ENCODE peak calls at places on chromosomes 1 and 21, in six cellular contexts. J is caudate nucleus; T is D341Med; Q is T1000; H is central memory CD4-positive, alpha-beta T cell; P is activated T-cell treated with anti-CD3 and anti-CD28 coated beads for 4 hours. E is an unnamed sample.

GRCh38 chr1:22490309-22490708 is 38.7 kb downstream of the ZBTB40 start:
- DNase-seq in H (no peak), Q (no peak), P (no peak), J (no peak), T (no peak), E (peak)

GRCh38 chr1:160416369-160416768 is 16.0 kb downstream of the VANGL2 start:
- DNase-seq in Q (no peak), H (no peak), P (no peak), J (no peak), T (peak), E (peak)

GRCh38 chr1:248858096-248858890 is 592 bp downstream of the ZNF692 start:
- DNase-seq in H (no peak), P (no peak), J (no peak), Q (peak), T (peak), E (peak)

GRCh38 chr1:8431028-8431427 is 113.1 kb downstream of the SLC45A1 start:
- DNase-seq in P (no peak), T (no peak), H (peak), Q (no peak), J (no peak), E (no peak)

GRCh38 chr21:45465105-45465504 is 60.1 kb downstream of the COL18A1 start:
- DNase-seq in Q (no peak), P (no peak), J (no peak), T (no peak), H (no peak), E (no peak)

GRCh38 chr1:85258536-85259117 is 835 bp downstream of the C1orf52 start:
- DNase-seq in Q (no peak), T (no peak), P (no peak), J (no peak), H (no peak), E (no peak)

GRCh38 chr1:118773656-118774055 is 214.5 kb downstream of the TBX15 start:
- DNase-seq in P (no peak), H (no peak), Q (no peak), J (no peak), T (no peak), E (no peak)

GRCh38 chr1:68313736-68314594 is 81.6 kb upstream of the WLS start:
- DNase-seq in P (no peak), J (no peak), T (no peak), H (no peak), Q (no peak), E (no peak)

GRCh38 chr1:161989108-161989507 is 34.6 kb downstream of the OLFML2B start:
- DNase-seq in T (no peak), Q (no peak), J (no peak), H (no peak), P (no peak), E (no peak)

GRCh38 chr1:199311478-199312242 is 672.8 kb downstream of the PTPRC start:
- DNase-seq in Q (no peak), H (no peak), P (no peak), T (no peak), J (no peak), E (peak)